ENCODE peak calls at places on chromosomes 3 and 15, in four cellular contexts. P, T, Y and H are unnamed samples.

GRCh38 chr15:62625421-62626033 is 417.0 kb upstream of the TPM1 start:
- DNase-seq in P (no peak), Y (no peak), T (no peak), H (no peak)

GRCh38 chr3:169772951-169773816 is at the start of gene MYNN:
- DNase-seq in P (peak; percentile 94), Y (peak; percentile 93), T (peak; percentile 94), H (peak; percentile 98)

GRCh38 chr3:176430244-176430893 is 766.9 kb downstream of the TBL1XR1 start:
- DNase-seq in Y (peak; percentile 46), T (no peak), P (no peak), H (no peak)

GRCh38 chr3:105533955-105534354 is 167.2 kb downstream of the ALCAM start:
- DNase-seq in T (no peak), Y (no peak), P (no peak), H (no peak)

GRCh38 chr15:44710236-44711088 is 661 bp downstream of the PATL2 start:
- DNase-seq in Y (peak; percentile 76), P (peak; percentile 75), T (peak; percentile 54), H (no peak)

GRCh38 chr3:37887062-37887461 is 25.4 kb downstream of the CTDSPL start:
- DNase-seq in Y (no peak), T (no peak), P (peak; percentile 57), H (no peak)

GRCh38 chr3:181695661-181696491 is 15.8 kb upstream of the SOX2 start:
- DNase-seq in Y (no peak), T (no peak), P (peak; percentile 51), H (no peak)

GRCh38 chr15:36501063-36501678 is 78.3 kb upstream of the CDIN1 start:
- DNase-seq in T (peak; percentile 21), P (no peak), Y (peak; percentile 49), H (no peak)

GRCh38 chr15:76996526-76997401 is 1.8 kb downstream of the PSTPIP1 start:
- DNase-seq in Y (no peak), T (peak; percentile 49), P (no peak), H (peak; percentile 71)

GRCh38 chr15:48101376-48101961 is 19.3 kb upstream of the SLC24A5 start:
- DNase-seq in T (no peak), P (no peak), Y (no peak), H (no peak)

GRCh38 chr3:124664804-124665203 is 65.4 kb upstream of the UMPS start:
- DNase-seq in T (no peak), P (no peak), Y (no peak), H (no peak)

GRCh38 chr3:124266517-124266916 is 274.6 kb upstream of the ROPN1 start:
- DNase-seq in T (no peak), Y (no peak), P (no peak), H (peak; percentile 82)

GRCh38 chr3:15405448-15406050 is 21.8 kb downstream of the METTL6 start:
- DNase-seq in T (no peak), P (no peak), Y (peak; percentile 82), H (no peak)

GRCh38 chr3:186534113-186534669 is 10.0 kb downstream of the CRYGS start:
- DNase-seq in P (no peak), T (no peak), Y (peak; percentile 81), H (no peak)

GRCh38 chr3:22156868-22157267 is 405.9 kb upstream of the ZNF385D start:
- DNase-seq in Y (no peak), P (no peak), T (no peak), H (no peak)

GRCh38 chr15:69755571-69756310 is 303.1 kb downstream of the RPLP1 start:
- DNase-seq in T (no peak), P (no peak), Y (peak; percentile 62), H (no peak)

GRCh38 chr3:69248394-69248793 is 126.0 kb upstream of the LMOD3 start:
- DNase-seq in P (no peak), T (no peak), Y (no peak), H (no peak)

GRCh38 chr3:196996454-196997265 is 28.0 kb upstream of the PIGZ start:
- DNase-seq in Y (no peak), T (no peak), P (no peak), H (peak; percentile 49)

GRCh38 chr3:12764171-12764776 is 5.2 kb upstream of the TMEM40 start:
- DNase-seq in P (no peak), Y (no peak), T (no peak), H (no peak)
- H3K27ac ChIP-seq in P (no peak overlapping the region), Y (no peak overlapping the region), T (no peak overlapping the region), H (no peak overlapping the region)

GRCh38 chr15:25789206-25789605 is 73.9 kb downstream of the ATP10A start:
- DNase-seq in Y (no peak), P (no peak), T (no peak), H (peak; percentile 6)
- H3K27ac ChIP-seq in Y (no peak overlapping the region), P (no peak overlapping the region), T (peak overlapping the region; percentile 40), H (no peak overlapping the region)

GRCh38 chr3:129626744-129627349 is 20.4 kb upstream of the PLXND1 start:
- DNase-seq in T (peak; percentile 95), P (peak; percentile 98), Y (peak; percentile 72), H (peak; percentile 98)
- H3K27ac ChIP-seq in T (peak overlapping the region; percentile 98), P (peak overlapping the region; percentile 99), Y (no peak overlapping the region), H (peak overlapping the region; percentile 92)

GRCh38 chr15:83208357-83208661 is 686 bp upstream of the HDGFL3 start:
- DNase-seq in T (no peak), Y (no peak), P (no peak), H (no peak)
- H3K27ac ChIP-seq in T (peak overlapping the region; percentile 89), Y (peak overlapping the region; percentile 31), P (peak overlapping the region; percentile 80), H (no peak overlapping the region)

DNA sequence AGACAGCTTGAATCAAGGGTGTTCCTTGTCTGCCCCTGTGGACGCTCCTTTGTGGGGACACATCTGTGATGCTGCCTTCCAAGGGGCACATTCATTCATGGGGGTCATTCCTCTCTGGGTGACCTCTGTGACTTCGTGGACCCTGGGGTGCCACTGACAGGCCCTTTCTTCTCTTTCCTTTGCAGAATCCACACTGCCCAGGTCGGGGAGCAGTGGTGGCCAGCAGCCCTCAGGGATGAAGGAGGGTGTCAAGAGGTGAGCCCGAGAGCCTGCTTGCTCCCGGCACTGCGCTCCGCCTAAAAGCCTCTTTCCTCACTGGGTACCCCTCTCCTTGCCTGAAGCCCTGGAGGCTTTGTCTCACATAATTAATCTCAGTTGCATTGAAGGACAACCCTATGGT is 26.3 kb downstream of the CHCHD6 start:
- DNase-seq in P (no peak), T (no peak), Y (no peak), H (no peak)
- H3K27ac ChIP-seq in P (no peak overlapping the region), T (no peak overlapping the region), Y (no peak overlapping the region), H (no peak overlapping the region)

DNA sequence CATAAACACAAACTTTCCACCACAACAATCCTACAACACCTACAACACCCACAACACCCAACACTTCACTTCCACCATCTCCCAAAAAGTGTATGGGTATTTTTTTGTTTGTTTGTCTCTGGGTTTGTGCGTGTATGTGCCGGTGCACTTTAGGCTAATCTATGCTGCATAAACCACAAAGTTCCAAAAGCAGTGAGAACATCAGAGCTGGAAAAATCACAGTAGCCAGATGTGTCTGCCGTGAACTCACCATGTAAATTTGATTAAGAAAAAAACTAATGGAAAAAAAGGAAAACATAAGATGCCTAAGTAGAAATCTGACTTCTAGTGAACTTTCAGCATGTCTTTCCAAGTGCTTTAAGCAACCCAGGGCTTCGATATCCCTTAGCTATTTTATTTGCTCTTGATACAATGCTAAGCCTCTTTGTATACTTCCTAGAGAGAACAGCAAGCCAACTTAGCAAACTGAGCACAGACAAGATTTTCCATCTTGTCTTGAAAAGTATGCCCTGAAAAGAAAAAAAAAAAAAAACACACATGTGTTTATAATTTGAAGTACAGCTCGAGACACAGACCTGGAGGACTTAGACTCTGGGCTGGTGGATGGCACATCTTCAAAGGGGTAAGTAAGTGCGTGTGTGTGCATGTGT is 91.4 kb downstream of the WWTR1 start:
- DNase-seq in Y (no peak), T (no peak), P (no peak), H (no peak)
- H3K27ac ChIP-seq in Y (no peak overlapping the region), T (no peak overlapping the region), P (no peak overlapping the region), H (no peak overlapping the region)

GRCh38 chr15:83794209-83794608 is 140.3 kb downstream of the ADAMTSL3 start:
- DNase-seq in T (no peak), P (no peak), Y (no peak), H (no peak)

GRCh38 chr15:83793069-83793468 is 139.1 kb downstream of the ADAMTSL3 start:
- DNase-seq in Y (no peak), P (no peak), T (no peak), H (no peak)
- H3K27ac ChIP-seq in Y (no peak overlapping the region), P (no peak overlapping the region), T (no peak overlapping the region), H (no peak overlapping the region)